ENCODE peak calls at places on chromosomes 4 and X, in six cellular contexts. K is endothelial cell, M is testis, N is nephron progenitor cell, J is T1000, D is NB4. R is an unnamed sample.

GRCh38 chr4:15988222-15988621 is 25.2 kb upstream of the FGFBP2 start:
- DNase-seq in K (no peak), M (no peak), N (no peak), J (no peak), D (no peak), R (no peak)

GRCh38 chrX:118823263-118824172 is at the start of gene ZCCHC12:
- DNase-seq in K (peak), M (peak), N (peak), J (peak), D (peak), R (peak)

GRCh38 chr4:1177274-1178141 is 5.1 kb upstream of the SPON2 start:
- DNase-seq in K (no peak), M (no peak), N (no peak), J (no peak), D (peak), R (peak)

GRCh38 chr4:62500296-62500695 is 1300.2 kb downstream of the ADGRL3 start:
- DNase-seq in K (no peak), M (no peak), N (no peak), J (no peak), D (no peak), R (no peak)

GRCh38 chr4:1410491-1411325 is 4.5 kb upstream of the NKX1-1 start:
- DNase-seq in K (peak), M (peak), N (peak), J (peak), D (peak), R (peak)

GRCh38 chr4:138910914-138911336 is 104.7 kb upstream of the NOCT start:
- DNase-seq in K (peak), M (no peak), N (peak), J (peak), D (no peak), R (peak)

GRCh38 chr4:139902328-139903217 is 237.0 kb downstream of the MGST2 start:
- DNase-seq in K (no peak), M (peak), N (no peak), J (no peak), D (no peak), R (peak)

GRCh38 chrX:43939187-43939926 is 33.8 kb downstream of the NDP start:
- DNase-seq in K (no peak), M (no peak), N (no peak), J (no peak), D (no peak), R (peak)

GRCh38 chr4:141702472-141703182 is 66.2 kb downstream of the IL15 start:
- DNase-seq in K (no peak), M (no peak), N (no peak), J (no peak), D (peak), R (no peak)

GRCh38 chrX:151970661-151971060 is 3.8 kb downstream of the GABRE start:
- DNase-seq in K (no peak), M (no peak), N (no peak), J (peak), D (peak), R (peak)

GRCh38 chr4:125187221-125187620 is 127.5 kb upstream of the FAT4 start:
- DNase-seq in K (no peak), M (no peak), N (no peak), J (no peak), D (no peak), R (peak)

GRCh38 chr4:80237992-80238391 is 28.5 kb upstream of the FGF5 start:
- DNase-seq in K (no peak), M (no peak), N (no peak), J (peak), D (no peak), R (peak)

GRCh38 chr4:163233321-163233720 is 66.6 kb upstream of the NAF1 start:
- DNase-seq in K (no peak), M (no peak), N (no peak), J (no peak), D (no peak), R (no peak)

GRCh38 chrX:13652256-13653021 is 502 bp upstream of the TCEANC start:
- DNase-seq in K (no peak), M (no peak), N (no peak), J (no peak), D (peak), R (peak)

GRCh38 chr4:91089194-91089593 is 962.0 kb downstream of the CCSER1 start:
- DNase-seq in K (no peak), M (no peak), N (no peak), J (no peak), D (no peak), R (no peak)

GRCh38 chr4:168735735-168736134 is 238.9 kb downstream of the PALLD start:
- DNase-seq in K (no peak), M (no peak), N (no peak), J (no peak), D (no peak), R (no peak)

R was measured in fibroblast of mammary gland.